ENCODE peak calls at places on chromosomes 16 and 17, in nine cellular contexts. N is stimulated activated CD8-positive, alpha-beta memory T cell treated with anti-CD3 and anti-CD28 coated beads, Interleukin-4, amount 100 ng/mL, for 24 hours; G is amygdala; P is IMR-90; X is ascending aorta; U is non-pigmented ciliary epithelial cell; H is testis; Z is omental fat pad; Y is heart right ventricle. J is an unnamed sample.

GRCh38 chr17:76968707-76969597 is 100.7 kb downstream of the MGAT5B start:
- DNase-seq in N (peak; percentile 21), Y (no peak), U (no peak), P (no peak), G (no peak), X (no peak), Z (no peak), H (peak; percentile 56), J (peak; percentile 45)

GRCh38 chr17:65177901-65178300 is 40.7 kb downstream of the RGS9 start:
- DNase-seq in H (no peak), X (no peak), G (no peak), P (peak; percentile 83), Y (no peak), N (no peak), U (no peak), Z (no peak), J (no peak)

GRCh38 chr16:67546761-67547422 is 15.4 kb upstream of the CTCF start:
- DNase-seq in P (peak; percentile 57), G (peak; percentile 40), Y (peak; percentile 72), U (no peak), H (peak; percentile 77), Z (no peak), N (peak; percentile 49), X (peak; percentile 85), J (peak; percentile 66)

GRCh38 chr16:69199382-69199781 is 12.4 kb downstream of the SNTB2 start:
- DNase-seq in G (no peak), Y (no peak), P (peak; percentile 78), H (no peak), N (no peak), X (no peak), Z (no peak), U (no peak), J (no peak)

GRCh38 chr17:64781810-64782555 is 119.9 kb upstream of the SMURF2 start:
- DNase-seq in G (no peak), U (no peak), X (peak; percentile 58), P (no peak), Y (no peak), N (no peak), H (no peak), Z (no peak), J (no peak)

GRCh38 chr17:60356947-60357346 is 35.0 kb downstream of the USP32 start:
- DNase-seq in H (no peak), N (no peak), G (no peak), P (peak; percentile 47), X (no peak), U (no peak), Z (no peak), Y (no peak), J (no peak)

GRCh38 chr16:78094166-78094565 is 5.3 kb upstream of the WWOX start:
- DNase-seq in Y (no peak), G (no peak), Z (no peak), N (no peak), H (no peak), P (no peak), U (no peak), X (no peak), J (no peak)

GRCh38 chr17:2955931-2956582 is 107.3 kb downstream of the OR1D5 start:
- DNase-seq in Y (no peak), N (no peak), H (no peak), U (no peak), X (peak; percentile 37), P (no peak), Z (no peak), G (no peak), J (no peak)

GRCh38 chr16:85607796-85608514 is 5.2 kb upstream of the GSE1 start:
- DNase-seq in H (no peak), Y (no peak), X (no peak), P (no peak), G (no peak), Z (no peak), U (no peak), N (no peak), J (no peak)

GRCh38 chr16:85584192-85584757 is 28.8 kb upstream of the GSE1 start:
- DNase-seq in P (no peak), N (no peak), Y (no peak), X (no peak), U (no peak), G (no peak), H (no peak), Z (no peak), J (no peak)

GRCh38 chr16:25014500-25015147 is 545 bp downstream of the ARHGAP17 start:
- DNase-seq in G (peak; percentile 50), Y (peak; percentile 61), U (no peak), Z (no peak), N (no peak), X (peak; percentile 71), P (peak; percentile 48), H (peak; percentile 63), J (peak; percentile 15)

GRCh38 chr16:12602811-12603698 is 200.6 kb downstream of the CPPED1 start:
- DNase-seq in Z (no peak), H (no peak), P (no peak), X (no peak), Y (no peak), N (no peak), G (no peak), U (no peak), J (no peak)

GRCh38 chr16:58727028-58727781 is 6.9 kb downstream of the GOT2 start:
- DNase-seq in U (no peak), P (no peak), Z (no peak), N (no peak), X (no peak), H (peak; percentile 68), G (no peak), Y (no peak), J (no peak)

GRCh38 chr17:51423421-51424160 is 163.2 kb downstream of the UTP18 start:
- DNase-seq in X (no peak), N (no peak), H (no peak), P (no peak), Y (no peak), U (no peak), Z (no peak), G (no peak), J (no peak)

GRCh38 chr16:11637320-11637719 is 30.9 kb upstream of the SNN start:
- DNase-seq in G (no peak), Z (no peak), P (no peak), H (no peak), Y (no peak), U (no peak), X (no peak), N (no peak), J (no peak)

GRCh38 chr16:31474173-31474714 is 2.3 kb downstream of the TGFB1I1 start:
- DNase-seq in G (no peak), N (no peak), P (peak; percentile 90), U (peak; percentile 79), H (no peak), Y (no peak), Z (no peak), X (no peak), J (no peak)

GRCh38 chr17:5237541-5238016 is 2.9 kb upstream of the SCIMP start:
- DNase-seq in G (no peak), H (peak; percentile 73), P (peak; percentile 50), U (peak; percentile 6), N (no peak), X (peak; percentile 70), Y (peak; percentile 30), Z (no peak), J (peak; percentile 14)

GRCh38 chr17:80123791-80124190 is 22.4 kb downstream of the GAA start:
- DNase-seq in Z (no peak), N (no peak), G (no peak), H (peak; percentile 10), U (no peak), X (no peak), Y (no peak), P (peak; percentile 75), J (no peak)

GRCh38 chr16:2816751-2817495 is at the start of gene PRSS21:
- DNase-seq in H (no peak), U (no peak), G (no peak), X (no peak), Z (no peak), Y (no peak), N (peak; percentile 20), P (no peak), J (peak; percentile 28)